ENCODE peak calls at places on chromosomes 11 and 22, in five cellular contexts. C is epithelial cell of prostate, O is substantia nigra, W is SK-N-SH, Q is fibroblast of lung. J is an unnamed sample.
A peak's percentile ranks its signal among the peaks of the same experiment; 100 is the strongest.

GRCh38 chr11:10581481-10582019 is 13.1 kb upstream of the LYVE1 start:
- DNase-seq in C (no peak), O (no peak), W (no peak), Q (peak; percentile 40), J (peak; percentile 22)

GRCh38 chr11:1199689-1200610 is 22.9 kb upstream of the MUC5B start:
- DNase-seq in C (no peak), O (no peak), W (peak; percentile 67), Q (no peak), J (peak; percentile 51)

GRCh38 chr11:94602430-94603372 is 35.5 kb downstream of the PIWIL4 start:
- DNase-seq in C (peak; percentile 77), O (peak; percentile 83), W (no peak), Q (peak; percentile 77), J (no peak)

GRCh38 chr22:44807915-44808690 is 55.7 kb downstream of the ARHGAP8 start:
- DNase-seq in C (no peak), O (no peak), W (peak; percentile 77), Q (peak; percentile 8), J (no peak)

GRCh38 chr11:110710520-110711381 is 1.5 kb downstream of the ARHGAP20 start:
- DNase-seq in C (no peak), O (peak; percentile 16), W (peak; percentile 47), Q (peak; percentile 43), J (peak; percentile 68)

GRCh38 chr11:74693531-74693930 is 37.7 kb downstream of the CHRDL2 start:
- DNase-seq in C (no peak), O (no peak), W (no peak), Q (no peak), J (peak; percentile 44)

GRCh38 chr11:96394773-96395172 is 5.0 kb downstream of the JRKL start:
- DNase-seq in C (no peak), O (no peak), W (no peak), Q (no peak), J (no peak)

GRCh38 chr11:76690736-76691135 is 20.2 kb upstream of the LRRC32 start:
- DNase-seq in C (no peak), O (no peak), W (no peak), Q (no peak), J (no peak)

GRCh38 chr11:75759832-75760231 is 8.7 kb upstream of the DGAT2 start:
- DNase-seq in C (no peak), O (no peak), W (no peak), Q (no peak), J (no peak)

GRCh38 chr11:34905666-34906065 is 10.5 kb downstream of the APIP start:
- DNase-seq in C (no peak), O (no peak), W (no peak), Q (no peak), J (no peak)

GRCh38 chr22:26542831-26543230 is 30.6 kb upstream of the TFIP11 start:
- DNase-seq in C (no peak), O (no peak), W (no peak), Q (no peak), J (no peak)

GRCh38 chr11:117345039-117345438 is 17.4 kb downstream of the CEP164 start:
- DNase-seq in C (no peak), O (no peak), W (no peak), Q (peak; percentile 35), J (no peak)

GRCh38 chr11:65078151-65078550 is 5.7 kb downstream of the CDCA5 start:
- DNase-seq in C (no peak), O (no peak), W (peak; percentile 68), Q (peak; percentile 9), J (no peak)

GRCh38 chr11:72309074-72309598 is 65.2 kb upstream of the PHOX2A start:
- DNase-seq in C (no peak), O (no peak), W (no peak), Q (no peak), J (no peak)

GRCh38 chr11:121372671-121373429 is 79.3 kb upstream of the SORL1 start:
- DNase-seq in C (no peak), O (no peak), W (no peak), Q (no peak), J (no peak)

GRCh38 chr11:119540370-119541125 is 117.6 kb upstream of the THY1 start:
- DNase-seq in C (no peak), O (no peak), W (no peak), Q (no peak), J (no peak)

GRCh38 chr22:43293661-43294392 is 49.3 kb downstream of the SCUBE1 start:
- DNase-seq in C (peak; percentile 3), O (no peak), W (no peak), Q (no peak), J (peak; percentile 86)

GRCh38 chr11:107044503-107044902 is 26.2 kb upstream of the GUCY1A2 start:
- DNase-seq in C (no peak), O (no peak), W (no peak), Q (peak; percentile 72), J (no peak)

GRCh38 chr11:123576082-123576481 is 78.3 kb downstream of the SCN3B start:
- DNase-seq in C (no peak), O (no peak), W (no peak), Q (no peak), J (no peak)

GRCh38 chr11:135004495-135004894 is 592.5 kb upstream of the B3GAT1 start:
- DNase-seq in C (no peak), O (no peak), W (peak; percentile 28), Q (no peak), J (no peak)

GRCh38 chr11:2342981-2343380 is 34.1 kb upstream of the CD81 start:
- DNase-seq in C (no peak), O (no peak), W (no peak), Q (no peak), J (peak; percentile 43)

GRCh38 chr22:41197808-41198585 is 7.1 kb upstream of the L3MBTL2 start:
- DNase-seq in C (no peak), O (no peak), W (peak; percentile 48), Q (peak; percentile 27), J (no peak)

GRCh38 chr11:66877585-66877984 is 20.7 kb downstream of the LRFN4 start:
- DNase-seq in C (no peak), O (no peak), W (no peak), Q (no peak), J (no peak)

GRCh38 chr11:14065692-14066091 is 103.2 kb downstream of the SPON1 start:
- DNase-seq in C (no peak), O (no peak), W (no peak), Q (no peak), J (no peak)
- H3K27ac ChIP-seq in C (no peak overlapping the region), O (no peak overlapping the region), W (no peak overlapping the region), Q (no peak overlapping the region), J (no peak overlapping the region)

DNA sequence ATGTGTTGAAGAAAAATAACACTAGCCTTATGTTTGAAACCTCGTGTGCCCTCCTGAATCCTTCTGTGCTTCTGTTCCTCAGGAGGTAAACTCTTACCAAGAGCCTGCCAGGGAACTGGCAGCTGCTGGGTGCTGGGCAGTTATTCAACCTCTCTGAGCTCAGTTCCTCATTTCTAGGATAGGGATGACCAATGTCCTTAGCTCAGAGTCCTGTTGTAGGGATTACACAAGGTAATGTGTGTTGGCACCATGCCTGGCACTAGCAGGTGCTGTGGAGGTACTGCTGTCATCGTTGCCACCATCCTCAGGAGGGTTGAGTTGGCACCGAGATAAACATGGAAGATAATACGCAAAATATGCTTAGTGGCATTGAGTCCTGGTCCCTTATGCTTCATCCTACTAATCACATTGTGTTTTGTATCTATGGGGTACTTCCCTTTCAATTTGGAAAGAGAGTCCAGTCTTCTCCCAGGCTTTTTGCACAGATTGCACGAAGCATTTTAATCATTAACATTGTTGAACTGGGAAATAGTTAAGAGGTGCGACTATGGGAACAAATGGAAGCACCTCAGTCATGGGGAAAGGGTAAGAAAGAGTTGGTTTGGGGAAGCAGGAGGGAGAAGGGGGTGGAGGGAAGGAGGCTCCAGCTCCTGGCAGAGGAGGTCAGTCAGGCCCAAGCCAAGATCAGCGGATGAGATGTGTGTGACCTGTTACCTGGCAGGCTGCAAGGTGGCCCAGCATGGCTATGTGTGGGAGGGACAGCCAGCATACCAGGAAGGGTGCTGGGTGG is 56.7 kb downstream of the CABIN1 start:
- DNase-seq in C (no peak), O (no peak), W (no peak), Q (no peak), J (peak; percentile 35)
- H3K27ac ChIP-seq in C (no peak overlapping the region), O (no peak overlapping the region), W (no peak overlapping the region), Q (no peak overlapping the region), J (no peak overlapping the region)

DNA sequence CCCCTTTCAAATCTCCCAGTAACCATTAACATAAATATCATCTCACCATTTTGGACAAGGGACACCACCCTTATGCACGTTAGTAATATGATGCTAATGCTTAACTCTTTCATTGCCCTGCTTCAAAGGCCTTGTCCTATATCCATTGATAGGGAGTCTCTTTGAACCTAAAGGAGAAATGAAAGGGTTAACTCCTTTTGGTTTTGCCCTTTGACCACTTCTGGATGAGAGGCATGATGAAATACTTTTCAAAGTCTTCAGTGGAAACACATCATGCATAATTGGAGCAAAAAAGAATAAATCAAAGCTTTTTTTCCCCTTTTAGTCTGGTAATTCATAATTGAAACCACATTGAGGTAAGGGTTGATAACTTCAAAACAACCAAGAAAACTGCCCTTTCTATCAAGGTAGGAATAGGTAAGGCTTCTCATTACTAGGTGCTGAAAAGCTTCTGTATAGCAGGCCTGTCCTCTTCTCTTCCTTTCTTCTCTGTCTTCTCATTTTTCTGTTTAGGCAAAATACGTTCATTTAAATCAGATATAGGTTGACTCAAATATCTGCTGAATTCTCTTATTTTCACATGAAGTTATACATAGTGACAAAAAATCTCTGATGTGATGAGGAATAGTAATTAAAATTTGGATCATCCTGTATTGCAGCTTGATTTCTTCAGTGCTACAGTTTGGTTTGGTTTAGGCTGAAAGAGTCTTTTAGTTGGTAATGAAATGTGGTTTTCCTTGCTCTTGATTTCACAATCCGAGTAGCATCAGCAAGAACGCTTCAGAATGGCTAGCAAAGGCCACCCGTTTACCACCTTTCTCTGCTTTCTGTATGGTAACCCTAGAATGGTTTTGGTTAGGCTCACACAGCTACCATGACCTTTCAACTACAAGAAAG is 94.8 kb downstream of the EXT2 start:
- DNase-seq in C (no peak), O (no peak), W (no peak), Q (no peak), J (no peak)
- H3K27ac ChIP-seq in C (no peak overlapping the region), O (no peak overlapping the region), W (peak overlapping the region; percentile 53), Q (no peak overlapping the region), J (no peak overlapping the region)

GRCh38 chr11:8067567-8067928 is 13.5 kb upstream of the TUB start:
- DNase-seq in C (no peak), O (no peak), W (no peak), Q (no peak), J (no peak)
- H3K27ac ChIP-seq in C (no peak overlapping the region), O (no peak overlapping the region), W (peak overlapping the region; percentile 99), Q (no peak overlapping the region), J (peak overlapping the region; percentile 90)